ENCODE peak calls at places on chromosomes 2 and 18, in six cellular contexts. Y is fibroblast of mammary gland, C is AG04449, N is stomach, K is fibroblast of lung, R is fibroblast of the aortic adventitia. I is an unnamed sample.
A peak's percentile ranks its signal among the peaks of the same experiment; 100 is the strongest.

GRCh38 chr2:79368116-79368630 is 144.7 kb upstream of the CTNNA2 start:
- DNase-seq in Y (no peak), C (no peak), R (no peak), K (no peak), N (no peak), I (no peak)

GRCh38 chr2:4914551-4914950 is 777.6 kb upstream of the SOX11 start:
- DNase-seq in K (peak; percentile 1), Y (peak; percentile 12), R (no peak), C (no peak), N (no peak), I (peak; percentile 4)

GRCh38 chr2:32272279-32272678 is 5.4 kb upstream of the YIPF4 start:
- DNase-seq in K (no peak), Y (no peak), C (no peak), R (no peak), N (no peak), I (no peak)

GRCh38 chr18:76353046-76353445 is 142.0 kb downstream of the ZNF516 start:
- DNase-seq in N (no peak), C (no peak), K (no peak), Y (no peak), R (no peak), I (no peak)

GRCh38 chr2:166127217-166128155 is at the start of gene SCN1A:
- DNase-seq in N (no peak), Y (peak; percentile 63), K (peak; percentile 38), R (peak; percentile 72), C (no peak), I (peak; percentile 71)

GRCh38 chr2:230441188-230441897 is 25.3 kb downstream of the SP100 start:
- DNase-seq in C (peak; percentile 36), N (no peak), Y (peak; percentile 57), R (peak; percentile 79), K (peak; percentile 70), I (peak; percentile 73)

GRCh38 chr18:59961086-59961485 is 61.3 kb downstream of the PMAIP1 start:
- DNase-seq in R (no peak), N (no peak), C (no peak), Y (no peak), K (no peak), I (no peak)

GRCh38 chr2:241803387-241804325 is 5.3 kb upstream of the NEU4 start:
- DNase-seq in N (no peak), K (peak; percentile 64), Y (peak; percentile 22), C (no peak), R (peak; percentile 44), I (peak; percentile 49)

GRCh38 chr2:8089596-8089995 is 592.3 kb upstream of the ID2 start:
- DNase-seq in K (peak; percentile 96), Y (peak; percentile 74), N (no peak), C (peak; percentile 40), R (peak; percentile 87), I (peak; percentile 49)

GRCh38 chr2:40144022-40144421 is 307.9 kb downstream of the SLC8A1 start:
- DNase-seq in C (no peak), K (no peak), N (no peak), R (no peak), Y (no peak), I (no peak)

DNA sequence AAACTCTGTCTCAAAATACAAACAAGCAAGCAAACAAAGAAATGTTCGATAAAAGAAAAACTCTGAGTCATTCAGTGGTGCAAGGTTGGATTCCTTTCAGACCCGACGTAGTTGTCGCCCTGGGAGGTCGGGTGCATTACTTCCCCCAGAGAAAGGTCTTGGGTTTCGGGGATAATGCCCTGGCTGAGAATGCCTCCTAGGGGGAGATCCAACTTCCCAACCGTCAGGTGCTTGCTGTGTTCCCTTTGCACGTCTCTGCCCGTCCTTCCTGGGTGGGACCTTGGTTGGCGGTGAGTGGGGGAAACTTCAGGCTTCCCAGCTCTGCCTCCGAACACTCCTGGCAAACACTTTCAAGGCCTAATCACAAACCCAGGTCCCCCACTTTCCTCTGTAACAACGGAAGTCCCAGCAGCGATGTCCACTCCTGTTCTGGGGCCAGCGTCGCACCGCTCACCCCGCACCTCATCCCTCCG is 609 bp downstream of the TPGS2 start:
- DNase-seq in R (peak; percentile 60), C (no peak), K (peak; percentile 62), Y (peak; percentile 77), N (no peak), I (peak; percentile 76)
- H3K4me3 ChIP-seq in R (peak overlapping the region; percentile 97), C (peak overlapping the region; percentile 98), K (peak overlapping the region; percentile 59), Y (peak overlapping the region; percentile 96), N (peak overlapping the region; percentile 70), I (peak overlapping the region; percentile 95)

DNA sequence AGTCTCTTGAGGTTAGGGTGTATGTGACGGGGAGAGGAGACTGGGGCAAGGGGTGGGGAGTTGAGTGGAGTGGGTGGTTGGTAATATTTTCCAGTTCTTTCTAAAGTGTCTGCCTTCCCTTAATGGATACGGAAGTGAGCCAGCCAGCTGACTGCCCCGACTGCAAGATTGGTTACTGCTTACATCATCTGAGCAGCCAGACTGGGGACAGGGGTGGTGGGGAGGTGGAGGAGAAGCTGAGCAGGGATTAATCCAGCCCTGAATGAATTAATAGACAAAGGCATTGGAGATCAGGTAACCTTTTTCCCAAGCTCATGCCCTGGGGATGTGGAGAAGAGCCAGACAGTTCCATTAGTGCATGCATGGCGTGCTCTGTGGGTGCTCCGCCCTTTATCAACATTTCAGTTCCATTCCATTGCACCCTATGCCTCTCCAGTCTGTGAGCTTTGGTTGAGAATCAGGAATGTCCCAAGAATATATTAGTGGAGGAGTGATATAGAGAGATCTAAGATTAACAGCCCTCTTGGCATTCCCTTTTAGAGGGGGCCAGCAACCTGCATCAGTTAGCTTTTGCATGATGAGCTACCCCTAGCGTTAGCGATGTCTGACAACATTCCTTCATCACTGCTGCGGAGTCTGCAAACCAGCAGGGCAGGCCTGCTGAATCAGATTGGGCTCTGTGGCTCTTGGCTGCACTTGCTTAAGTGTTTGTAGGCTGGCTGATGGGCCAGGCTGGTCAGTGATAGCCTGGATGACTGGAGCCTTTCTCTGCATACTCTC is 67.5 kb downstream of the TNP1 start:
- DNase-seq in Y (peak; percentile 22), C (no peak), R (peak; percentile 79), K (peak; percentile 87), N (no peak), I (peak; percentile 6)
- TF ChIP-seq CTCF in Y (no peak), C (peak; percentile 2), R (no peak), K (no peak), N (no peak), I (no peak)

GRCh38 chr2:9143264-9143815 is 63.3 kb upstream of the ASAP2 start:
- DNase-seq in N (no peak), R (no peak), Y (no peak), K (no peak), C (no peak), I (no peak)
- H3K4me3 ChIP-seq in N (peak overlapping the region; percentile 20), R (peak overlapping the region; percentile 37), Y (no peak overlapping the region), K (peak overlapping the region; percentile 10), C (peak overlapping the region; percentile 35), I (peak overlapping the region; percentile 23)

GRCh38 chr2:74867841-74868658 is 34.1 kb downstream of the HK2 start:
- DNase-seq in C (no peak), Y (peak; percentile 66), R (peak; percentile 64), N (peak; percentile 71), K (peak; percentile 78), I (peak; percentile 83)

GRCh38 chr2:74862268-74862964 is 28.5 kb downstream of the HK2 start:
- DNase-seq in Y (no peak), N (peak; percentile 60), C (no peak), K (no peak), R (no peak), I (no peak)

GRCh38 chr2:74865770-74866674 is 32.1 kb downstream of the HK2 start:
- DNase-seq in C (no peak), K (no peak), N (no peak), Y (no peak), R (no peak), I (no peak)

GRCh38 chr2:74863802-74864248 is 29.9 kb downstream of the HK2 start:
- DNase-seq in N (no peak), R (no peak), K (no peak), C (no peak), Y (no peak), I (no peak)

DNA sequence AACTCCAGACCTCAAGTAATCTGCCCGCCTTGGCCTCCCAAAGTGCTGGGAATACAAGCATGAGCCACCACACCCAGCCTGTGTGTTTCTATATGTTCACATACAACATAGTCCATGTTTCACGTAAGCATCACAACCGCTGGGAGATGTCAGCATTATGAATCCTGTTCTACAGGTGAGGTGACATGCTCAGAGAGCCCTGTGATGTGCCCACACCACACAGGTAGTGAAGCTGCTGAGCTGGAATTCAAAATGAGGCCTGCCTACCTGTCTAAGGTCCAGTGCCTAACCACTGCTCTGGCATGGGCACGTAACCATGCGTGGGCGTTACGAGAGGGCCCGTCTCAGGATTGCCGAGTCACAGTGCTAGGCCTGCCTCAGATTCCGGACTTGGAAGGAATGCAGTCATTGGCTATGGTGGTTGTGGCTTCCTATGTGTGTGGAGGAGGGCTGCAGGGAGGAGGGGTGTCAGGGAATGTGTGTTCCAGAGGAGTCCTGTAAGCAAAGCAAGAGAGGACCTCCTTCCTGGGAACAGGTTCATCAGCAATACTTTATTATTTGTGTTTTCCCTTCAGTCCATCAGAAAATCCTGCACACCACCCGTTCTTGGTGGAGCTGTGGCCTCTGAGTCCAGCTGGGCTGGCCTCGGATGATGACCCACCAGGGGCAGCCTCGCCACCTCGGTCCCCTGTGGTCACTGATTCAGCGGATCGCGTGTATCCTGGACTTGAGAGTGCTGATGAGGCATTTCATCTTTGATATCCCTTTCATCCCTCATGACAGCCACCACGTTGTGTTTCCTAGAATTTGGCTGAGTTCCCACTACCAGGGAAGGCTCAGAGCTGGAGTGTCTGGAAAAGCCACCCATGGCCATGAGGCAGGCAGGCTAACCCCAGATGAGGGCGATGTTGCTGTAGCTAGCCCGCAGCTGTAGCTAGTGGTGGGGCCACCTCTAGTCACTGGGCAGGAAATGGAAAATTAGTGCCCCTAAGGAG is 31.1 kb downstream of the HK2 start:
- DNase-seq in R (peak; percentile 39), K (peak; percentile 80), C (no peak), Y (peak; percentile 47), N (no peak), I (peak; percentile 69)
- TF ChIP-seq CTCF in R (no peak), K (peak; percentile 9), C (no peak), Y (no peak), N (no peak), I (peak; percentile 3)

GRCh38 chr2:207239222-207239674 is 73.5 kb upstream of the KLF7 start:
- DNase-seq in R (peak; percentile 99), N (peak; percentile 28), K (peak; percentile 100), Y (peak; percentile 100), C (peak; percentile 100), I (peak; percentile 100)
- H3K4me3 ChIP-seq in R (no peak overlapping the region), N (no peak overlapping the region), K (no peak overlapping the region), Y (peak overlapping the region; percentile 51), C (no peak overlapping the region), I (no peak overlapping the region)

GRCh38 chr2:238773472-238773871 is 74.4 kb upstream of the TWIST2 start:
- DNase-seq in C (no peak), K (no peak), Y (no peak), N (no peak), R (no peak), I (no peak)

GRCh38 chr2:238772635-238773297 is 75.1 kb upstream of the TWIST2 start:
- DNase-seq in N (no peak), Y (no peak), C (no peak), K (no peak), R (no peak), I (no peak)

GRCh38 chr2:238771639-238772038 is 76.2 kb upstream of the TWIST2 start:
- DNase-seq in K (no peak), N (no peak), R (no peak), C (no peak), Y (peak; percentile 4), I (no peak)

GRCh38 chr2:238774980-238775509 is 72.8 kb upstream of the TWIST2 start:
- DNase-seq in C (no peak), R (no peak), Y (no peak), K (no peak), N (no peak), I (no peak)

GRCh38 chr2:238771193-238771592 is 76.7 kb upstream of the TWIST2 start:
- DNase-seq in K (peak; percentile 42), R (peak; percentile 51), Y (peak; percentile 79), N (no peak), C (no peak), I (peak; percentile 40)
- TF ChIP-seq CTCF in K (peak; percentile 47), R (peak; percentile 40), Y (peak; percentile 52), N (no peak), C (peak; percentile 13), I (peak; percentile 27)

I was measured in fibroblast of pulmonary artery.